ENCODE peak calls at places on chromosomes 7 and 10, in five cellular contexts. S is CD8-positive, alpha-beta memory T cell; Y is aorta; I is esophagus squamous epithelium; W is effector memory CD4-positive, alpha-beta T cell. J is an unnamed sample. For H3K4me1, the result is how much of the 10 kb centered on the place peaks cover.

GRCh38 chr10:127532193-127532592 is 16.9 kb upstream of the NPS start:
- DNase-seq in I (no peak), S (no peak), W (no peak), Y (no peak), J (no peak)

GRCh38 chr7:101239191-101239950 is 1.8 kb upstream of the CLDN15 start:
- DNase-seq in W (no peak), S (no peak), Y (no peak), I (no peak), J (no peak)

GRCh38 chr7:148527717-148528168 is 62.8 kb upstream of the C7orf33 start:
- DNase-seq in W (peak), I (peak), S (peak), Y (peak), J (peak)

GRCh38 chr10:107554351-107554750 is 389.8 kb upstream of the SORCS1 start:
- DNase-seq in W (no peak), Y (no peak), I (no peak), S (no peak), J (no peak)

GRCh38 chr10:18659784-18660561 is 742 bp downstream of the ARL5B start:
- DNase-seq in I (no peak), W (no peak), Y (no peak), S (no peak), J (peak)

GRCh38 chr7:36303202-36304098 is 86.2 kb upstream of the ANLN start:
- DNase-seq in W (no peak), I (no peak), Y (peak), S (no peak), J (peak)

GRCh38 chr10:89521368-89521767 is 14.0 kb downstream of the SLC16A12 start:
- DNase-seq in I (no peak), S (no peak), Y (no peak), W (no peak), J (no peak)

GRCh38 chr7:97377713-97378112 is 260.2 kb downstream of the SDHAF3 start:
- DNase-seq in W (no peak), S (no peak), I (no peak), Y (no peak), J (no peak)

GRCh38 chr10:65708057-65708456 is 1217.8 kb upstream of the LRRTM3 start:
- DNase-seq in I (no peak), S (no peak), W (no peak), Y (no peak), J (no peak)

GRCh38 chr10:78727728-78728127 is 341.0 kb upstream of the ZMIZ1 start:
- DNase-seq in Y (no peak), I (no peak), S (no peak), W (no peak), J (no peak)

GRCh38 chr7:45924283-45924682 is 3.2 kb upstream of the IGFBP3 start:
- DNase-seq in I (no peak), Y (peak), W (no peak), S (no peak), J (peak)

GRCh38 chr7:96167424-96167823 is 154.5 kb downstream of the SLC25A13 start:
- DNase-seq in S (no peak), Y (no peak), W (no peak), I (no peak), J (no peak)

GRCh38 chr7:40983106-40983505 is 719.8 kb downstream of the INHBA start:
- DNase-seq in I (no peak), W (no peak), S (no peak), Y (no peak), J (no peak)

GRCh38 chr7:44063894-44064651 is 1.3 kb downstream of the PGAM2 start:
- DNase-seq in S (no peak), W (no peak), I (no peak), Y (peak), J (peak)

GRCh38 chr10:85917601-85918000 is 449.0 kb downstream of the GRID1 start:
- DNase-seq in Y (no peak), S (no peak), I (no peak), W (no peak), J (no peak)

GRCh38 chr10:109696981-109697775 is 226.1 kb downstream of the XPNPEP1 start:
- DNase-seq in S (no peak), W (no peak), I (no peak), Y (no peak), J (peak)

GRCh38 chr7:139720705-139721231 is 57.0 kb downstream of the HIPK2 start:
- DNase-seq in W (no peak), I (no peak), Y (peak), S (no peak), J (no peak)

GRCh38 chr10:121734517-121735137 is 136.4 kb upstream of the FGFR2 start:
- DNase-seq in S (no peak), Y (no peak), W (no peak), I (no peak), J (peak)

GRCh38 chr7:51138121-51139085 is 178.2 kb downstream of the COBL start:
- DNase-seq in I (no peak), S (no peak), Y (no peak), W (no peak), J (no peak)

GRCh38 chr7:151539055-151539714 is 19.5 kb upstream of the RHEB start:
- DNase-seq in Y (peak), I (no peak), S (no peak), W (no peak), J (peak)

GRCh38 chr10:92024700-92025099 is 101.1 kb downstream of the BTAF1 start:
- DNase-seq in I (no peak), S (no peak), Y (no peak), W (no peak), J (no peak)

GRCh38 chr7:121069346-121070100 is 81.0 kb downstream of the CPED1 start:
- DNase-seq in W (no peak), S (no peak), I (no peak), Y (no peak), J (no peak)

GRCh38 chr10:121595806-121596667 is 2.2 kb downstream of the FGFR2 start:
- DNase-seq in S (no peak), Y (no peak), W (no peak), I (no peak), J (peak)

GRCh38 chr7:40799493-40800406 is 664.9 kb downstream of the SUGCT start:
- DNase-seq in Y (no peak), I (no peak), W (no peak), S (no peak), J (no peak)

GRCh38 chr7:127769696-127770400 is 117.9 kb downstream of the SND1 start:
- DNase-seq in I (no peak), W (no peak), Y (no peak), S (no peak), J (no peak)

GRCh38 chr7:111029574-111030357 is 61.2 kb upstream of the LRRN3 start:
- DNase-seq in S (no peak), W (no peak), I (no peak), Y (no peak), J (peak)

GRCh38 chr7:19410096-19410495 is 264.9 kb upstream of the FERD3L start:
- DNase-seq in Y (no peak), S (no peak), W (no peak), I (no peak), J (no peak)

GRCh38 chr10:106011189-106011744 is 1153.2 kb downstream of the SORCS1 start:
- DNase-seq in I (no peak), W (no peak), S (no peak), Y (no peak), J (no peak)

GRCh38 chr7:56081626-56082340 is 11.0 kb downstream of the PHKG1 start:
- DNase-seq in I (no peak), Y (peak), W (no peak), S (no peak), J (no peak)

GRCh38 chr7:56074371-56074791 is 10.3 kb downstream of the SUMF2 start:
- DNase-seq in I (peak), Y (peak), S (peak), W (peak), J (peak)

GRCh38 chr7:56079450-56080185 is 13.1 kb downstream of the PHKG1 start:
- DNase-seq in I (no peak), Y (peak), S (no peak), W (no peak), J (peak)

GRCh38 chr7:56078196-56078595 is 14.1 kb downstream of the SUMF2 start:
- DNase-seq in W (no peak), S (no peak), I (no peak), Y (peak), J (no peak)

DNA sequence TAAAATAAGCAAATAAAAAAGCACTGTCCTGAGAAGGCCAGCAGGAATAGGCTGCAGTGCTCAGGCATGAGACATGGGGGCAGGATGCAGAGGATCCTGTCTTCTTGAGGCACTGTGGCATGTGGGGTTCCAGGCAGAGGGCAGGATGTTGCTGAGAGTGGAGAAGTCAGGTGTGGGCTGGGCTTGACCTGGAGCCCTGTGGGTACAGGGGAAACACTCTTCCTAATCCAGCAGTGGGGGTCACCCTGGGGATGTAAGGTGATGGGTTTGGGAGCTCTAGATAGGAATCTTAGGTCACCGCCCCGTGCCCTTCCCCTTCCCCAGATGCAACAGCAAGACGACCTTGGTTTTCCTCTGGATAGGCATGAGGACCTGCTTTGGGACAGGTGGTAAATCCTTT is 13.6 kb downstream of the SUMF2 start:
- DNase-seq in Y (peak), S (no peak), W (no peak), I (no peak), J (no peak)
- H3K4me1 ChIP-seq in Y (under half), S (under half), W (under half), I (under half), J (under half)

GRCh38 chr10:35642023-35642792 is at the start of gene FZD8:
- DNase-seq in W (peak), I (peak), S (peak), Y (peak), J (peak)

GRCh38 chr10:35640474-35640873 is 1.6 kb downstream of the FZD8 start:
- DNase-seq in Y (peak), S (peak), W (no peak), I (no peak), J (peak)

GRCh38 chr10:35642793-35643114 is 658 bp upstream of the FZD8 start:
- DNase-seq in S (no peak), I (no peak), Y (no peak), W (no peak), J (no peak)

GRCh38 chr10:35640951-35641429 is 1.1 kb downstream of the FZD8 start:
- DNase-seq in W (no peak), Y (peak), I (no peak), S (peak), J (peak)

DNA sequence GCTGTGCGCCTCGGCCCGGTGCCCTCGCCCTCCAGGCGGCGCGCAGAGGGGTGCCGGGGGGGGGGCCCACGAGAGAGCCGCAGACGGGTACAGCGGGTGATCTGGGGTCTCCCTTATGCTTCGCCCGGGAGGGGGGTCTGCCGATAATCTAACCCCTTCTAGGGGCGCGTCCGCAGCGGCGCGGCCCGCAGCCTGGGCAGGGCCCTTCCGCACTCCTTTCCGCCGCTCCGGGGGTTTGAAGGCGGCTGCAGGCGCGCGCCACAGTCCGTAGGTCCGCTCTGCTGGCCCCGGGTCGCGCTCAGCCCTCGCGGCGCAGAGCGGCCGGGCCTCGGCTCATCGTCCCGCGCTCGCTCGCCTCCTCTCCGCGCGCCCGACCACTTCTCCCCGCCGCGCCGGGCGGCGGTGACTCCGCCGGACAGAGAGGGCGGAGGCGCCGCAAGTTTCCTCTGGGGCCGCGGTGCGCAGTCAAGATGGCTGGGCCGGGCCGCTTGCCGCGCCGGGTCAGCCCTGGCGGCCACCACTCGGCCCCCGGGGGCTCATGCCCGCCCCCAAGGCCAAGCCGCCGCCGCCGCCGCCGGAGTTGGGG is 573 bp downstream of the FZD8 start:
- DNase-seq in S (peak), I (no peak), W (no peak), Y (no peak), J (peak)
- H3K27ac ChIP-seq in S (no peak), I (peak), W (no peak), Y (peak), J (peak)

DNA sequence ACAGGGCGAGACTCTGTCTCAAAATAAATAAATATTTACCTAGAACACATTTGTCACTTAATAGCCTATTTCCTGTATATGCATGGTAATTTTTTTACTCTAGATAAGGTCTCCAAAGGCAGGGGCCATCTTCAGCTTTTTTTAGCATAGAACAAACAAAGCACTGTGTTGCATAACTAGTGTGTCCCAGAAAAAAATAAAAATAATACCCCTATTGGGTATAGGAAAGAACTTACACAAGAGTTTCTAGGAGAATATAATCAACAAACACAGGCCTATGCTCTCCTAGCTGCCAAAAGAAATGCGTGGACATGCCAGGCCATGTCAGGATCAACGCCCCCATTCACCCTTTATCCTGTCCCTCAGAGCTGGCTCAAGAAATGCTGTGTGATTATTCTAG is 103.6 kb downstream of the PARD3 start:
- DNase-seq in S (no peak), Y (no peak), W (no peak), I (no peak), J (no peak)
- H3K4me1 ChIP-seq in S (under half), Y (under half), W (under half), I (under half), J (under half)

GRCh38 chr7:69714886-69715571 is 116.8 kb downstream of the AUTS2 start:
- DNase-seq in S (no peak), Y (no peak), I (no peak), W (no peak), J (no peak)

GRCh38 chr7:69706070-69706469 is 107.8 kb downstream of the AUTS2 start:
- DNase-seq in W (no peak), S (no peak), Y (no peak), I (no peak), J (no peak)

GRCh38 chr7:69708857-69709256 is 110.6 kb downstream of the AUTS2 start:
- DNase-seq in S (no peak), Y (no peak), W (no peak), I (no peak), J (no peak)

DNA sequence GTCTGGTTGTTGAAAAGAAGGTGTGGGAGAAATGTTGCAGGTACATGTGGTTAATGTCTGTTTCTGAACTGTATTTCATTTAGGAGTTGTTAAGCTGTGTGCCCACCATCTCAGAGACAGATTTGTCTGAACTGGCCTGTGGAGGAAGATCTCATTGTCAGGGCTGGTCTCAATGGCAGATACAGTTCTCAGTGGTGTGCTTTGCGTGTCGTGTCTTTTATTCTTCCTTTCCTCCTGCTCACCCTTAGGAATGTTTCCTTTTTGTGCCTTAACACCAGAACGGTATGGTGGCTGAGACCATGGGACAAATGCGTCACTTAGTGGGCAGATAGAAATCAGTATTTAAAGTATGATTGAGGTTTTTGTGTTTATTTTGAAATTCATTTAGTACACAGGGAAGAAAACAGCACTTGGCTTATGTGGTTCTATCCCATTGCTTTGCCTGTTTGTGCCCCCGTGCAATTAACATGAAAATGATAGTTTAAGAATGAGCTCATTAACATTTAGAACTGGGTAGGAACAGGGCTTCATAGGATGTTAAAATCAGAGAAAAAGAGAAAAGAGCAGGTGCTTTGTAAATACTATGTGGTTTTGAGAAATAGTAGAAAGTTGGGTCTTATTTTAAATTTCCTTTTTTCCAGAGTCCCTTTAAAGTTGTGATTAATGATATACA is 112.6 kb downstream of the AUTS2 start:
- DNase-seq in I (no peak), S (no peak), W (no peak), Y (no peak), J (no peak)
- H3K27ac ChIP-seq in I (no peak), S (no peak), W (no peak), Y (no peak), J (no peak)

GRCh38 chr7:2403014-2403717 is at the start of gene CHST12:
- DNase-seq in S (peak), W (peak), Y (peak), I (peak), J (peak)

GRCh38 chr7:2404714-2405119 is 1.3 kb downstream of the CHST12 start:
- DNase-seq in Y (no peak), W (no peak), S (no peak), I (no peak), J (no peak)

GRCh38 chr7:2403718-2404648 is 572 bp downstream of the CHST12 start:
- DNase-seq in W (no peak), I (no peak), S (peak), Y (peak), J (peak)

GRCh38 chr7:2405201-2405600 is 1.8 kb downstream of the CHST12 start:
- DNase-seq in S (no peak), I (no peak), Y (no peak), W (no peak), J (no peak)

GRCh38 chr7:2405601-2406345 is 2.4 kb downstream of the CHST12 start:
- DNase-seq in I (no peak), Y (no peak), W (peak), S (peak), J (no peak)
- H3K4me1 ChIP-seq in I (under half), Y (under half), W (under half), S (under half), J (under half)

J was measured in body of pancreas.